ENCODE peak calls at places on chromosomes 3 and 15, in four cellular contexts. One of them, this sample, is unnamed.

GRCh38 chr3:123584284-123584987 is 417 bp downstream of the HACD2 start:
- DNase-seq in T-helper 1 cell: no peak
- DNase-seq in stimulated activated CD4-positive, alpha-beta T cell treated with anti-CD3 and anti-CD28 coated beads, Interleukin-12 subunit alpha, Interleukin-12 subunit beta, amount 100 ng/mL, for 4 hours: peak
- DNase-seq in thoracic aorta: no peak
- DNase-seq in this sample: no peak

GRCh38 chr3:64150527-64151238 is 74.6 kb downstream of the PRICKLE2 start:
- DNase-seq in T-helper 1 cell: no peak
- DNase-seq in stimulated activated CD4-positive, alpha-beta T cell treated with anti-CD3 and anti-CD28 coated beads, Interleukin-12 subunit alpha, Interleukin-12 subunit beta, amount 100 ng/mL, for 4 hours: no peak
- DNase-seq in thoracic aorta: peak
- DNase-seq in this sample: no peak

GRCh38 chr3:111715911-111716523 is 120.9 kb upstream of the ZBED2 start:
- DNase-seq in T-helper 1 cell: no peak
- DNase-seq in stimulated activated CD4-positive, alpha-beta T cell treated with anti-CD3 and anti-CD28 coated beads, Interleukin-12 subunit alpha, Interleukin-12 subunit beta, amount 100 ng/mL, for 4 hours: peak
- DNase-seq in thoracic aorta: no peak
- DNase-seq in this sample: peak

GRCh38 chr3:173892547-173892946 is 495.0 kb downstream of the NLGN1 start:
- DNase-seq in T-helper 1 cell: no peak
- DNase-seq in stimulated activated CD4-positive, alpha-beta T cell treated with anti-CD3 and anti-CD28 coated beads, Interleukin-12 subunit alpha, Interleukin-12 subunit beta, amount 100 ng/mL, for 4 hours: no peak
- DNase-seq in thoracic aorta: no peak
- DNase-seq in this sample: no peak

GRCh38 chr3:188796122-188796631 is 375.6 kb upstream of the TPRG1 start:
- DNase-seq in T-helper 1 cell: no peak
- DNase-seq in stimulated activated CD4-positive, alpha-beta T cell treated with anti-CD3 and anti-CD28 coated beads, Interleukin-12 subunit alpha, Interleukin-12 subunit beta, amount 100 ng/mL, for 4 hours: no peak
- DNase-seq in thoracic aorta: no peak
- DNase-seq in this sample: no peak

GRCh38 chr15:81292516-81293001 is 31.4 kb downstream of the STARD5 start:
- DNase-seq in T-helper 1 cell: peak
- DNase-seq in stimulated activated CD4-positive, alpha-beta T cell treated with anti-CD3 and anti-CD28 coated beads, Interleukin-12 subunit alpha, Interleukin-12 subunit beta, amount 100 ng/mL, for 4 hours: peak
- DNase-seq in thoracic aorta: no peak
- DNase-seq in this sample: no peak

GRCh38 chr15:98888839-98889479 is 118.6 kb downstream of the PGPEP1L start:
- DNase-seq in T-helper 1 cell: no peak
- DNase-seq in stimulated activated CD4-positive, alpha-beta T cell treated with anti-CD3 and anti-CD28 coated beads, Interleukin-12 subunit alpha, Interleukin-12 subunit beta, amount 100 ng/mL, for 4 hours: no peak
- DNase-seq in thoracic aorta: no peak
- DNase-seq in this sample: no peak

GRCh38 chr3:147449669-147450068 is 40.5 kb downstream of the ZIC1 start:
- DNase-seq in T-helper 1 cell: no peak
- DNase-seq in stimulated activated CD4-positive, alpha-beta T cell treated with anti-CD3 and anti-CD28 coated beads, Interleukin-12 subunit alpha, Interleukin-12 subunit beta, amount 100 ng/mL, for 4 hours: no peak
- DNase-seq in thoracic aorta: no peak
- DNase-seq in this sample: no peak

GRCh38 chr3:138025553-138025952 is 15.6 kb downstream of the CLDN18 start:
- DNase-seq in T-helper 1 cell: no peak
- DNase-seq in stimulated activated CD4-positive, alpha-beta T cell treated with anti-CD3 and anti-CD28 coated beads, Interleukin-12 subunit alpha, Interleukin-12 subunit beta, amount 100 ng/mL, for 4 hours: no peak
- DNase-seq in thoracic aorta: no peak
- DNase-seq in this sample: no peak

GRCh38 chr3:196219194-196219969 is 3.0 kb downstream of the SLC51A start:
- DNase-seq in T-helper 1 cell: peak
- DNase-seq in stimulated activated CD4-positive, alpha-beta T cell treated with anti-CD3 and anti-CD28 coated beads, Interleukin-12 subunit alpha, Interleukin-12 subunit beta, amount 100 ng/mL, for 4 hours: peak
- DNase-seq in thoracic aorta: peak
- DNase-seq in this sample: peak